ENCODE peak calls at places on chromosomes 12 and 14, in ten cellular contexts. M is CD8-positive, alpha-beta memory T cell; Z is right lobe of liver; F is trophoblast cell; S is K562; N is ovary; C is tibial artery; W is keratinocyte; B is transverse colon; V is heart right ventricle. L is an unnamed sample.
A peak's percentile ranks its signal among the peaks of the same experiment; 100 is the strongest.

GRCh38 chr12:87687362-87687761 is 341.8 kb downstream of the C12orf50 start:
- DNase-seq in M (no peak), Z (peak; percentile 58), F (no peak), S (no peak), N (no peak), C (no peak), W (no peak), B (no peak), V (no peak), L (no peak)

GRCh38 chr14:57999471-57999870 is 133.6 kb upstream of the SLC35F4 start:
- DNase-seq in M (no peak), Z (no peak), F (no peak), S (no peak), N (no peak), C (no peak), W (no peak), B (no peak), V (no peak), L (no peak)

GRCh38 chr12:31117203-31118011 is 43.7 kb downstream of the DDX11 start:
- DNase-seq in M (peak; percentile 40), Z (peak; percentile 61), F (peak; percentile 7), S (peak; percentile 80), N (peak; percentile 41), C (no peak), W (no peak), B (peak; percentile 53), V (no peak), L (no peak)

GRCh38 chr14:22266683-22267082 is 322.3 kb downstream of the DAD1 start:
- DNase-seq in M (no peak), Z (no peak), F (no peak), S (no peak), N (no peak), C (no peak), W (no peak), B (no peak), V (no peak), L (no peak)

GRCh38 chr12:94621662-94622359 is 28.5 kb downstream of the TMCC3 start:
- DNase-seq in M (no peak), Z (no peak), F (no peak), S (no peak), N (no peak), C (no peak), W (no peak), B (peak; percentile 32), V (no peak), L (no peak)

GRCh38 chr12:76180401-76181277 is 96.2 kb upstream of the NAP1L1 start:
- DNase-seq in M (no peak), Z (no peak), F (no peak), S (peak; percentile 70), N (no peak), C (no peak), W (no peak), B (no peak), V (no peak), L (no peak)

GRCh38 chr12:95257541-95257940 is 39.9 kb downstream of the VEZT start:
- DNase-seq in M (no peak), Z (no peak), F (no peak), S (no peak), N (no peak), C (no peak), W (no peak), B (no peak), V (no peak), L (no peak)

GRCh38 chr14:90491868-90492560 is 95.2 kb downstream of the CALM1 start:
- DNase-seq in M (no peak), Z (no peak), F (no peak), S (no peak), N (no peak), C (no peak), W (no peak), B (no peak), V (no peak), L (no peak)

GRCh38 chr12:88185988-88186387 is 43.9 kb downstream of the TMTC3 start:
- DNase-seq in M (no peak), Z (no peak), F (no peak), S (no peak), N (no peak), C (no peak), W (peak; percentile 19), B (no peak), V (no peak), L (no peak)

GRCh38 chr12:126518596-126519200 is 1453.5 kb downstream of the AACS start:
- DNase-seq in M (no peak), Z (no peak), F (no peak), S (no peak), N (no peak), C (no peak), W (no peak), B (no peak), V (no peak), L (no peak)

GRCh38 chr12:49537231-49537708 is 1.6 kb upstream of the KCNH3 start:
- DNase-seq in M (no peak), Z (no peak), F (no peak), S (no peak), N (no peak), C (no peak), W (no peak), B (no peak), V (no peak), L (no peak)

GRCh38 chr12:49540229-49541139 is 1.7 kb downstream of the KCNH3 start:
- DNase-seq in M (no peak), Z (peak; percentile 41), F (no peak), S (no peak), N (no peak), C (no peak), W (peak; percentile 66), B (no peak), V (no peak), L (no peak)

GRCh38 chr12:49537709-49538601 is 875 bp upstream of the KCNH3 start:
- DNase-seq in M (no peak), Z (no peak), F (no peak), S (no peak), N (no peak), C (no peak), W (no peak), B (no peak), V (no peak), L (no peak)

GRCh38 chr12:49539406-49540228 is 787 bp downstream of the KCNH3 start:
- DNase-seq in M (no peak), Z (peak; percentile 53), F (no peak), S (no peak), N (no peak), C (no peak), W (no peak), B (no peak), V (no peak), L (no peak)

DNA sequence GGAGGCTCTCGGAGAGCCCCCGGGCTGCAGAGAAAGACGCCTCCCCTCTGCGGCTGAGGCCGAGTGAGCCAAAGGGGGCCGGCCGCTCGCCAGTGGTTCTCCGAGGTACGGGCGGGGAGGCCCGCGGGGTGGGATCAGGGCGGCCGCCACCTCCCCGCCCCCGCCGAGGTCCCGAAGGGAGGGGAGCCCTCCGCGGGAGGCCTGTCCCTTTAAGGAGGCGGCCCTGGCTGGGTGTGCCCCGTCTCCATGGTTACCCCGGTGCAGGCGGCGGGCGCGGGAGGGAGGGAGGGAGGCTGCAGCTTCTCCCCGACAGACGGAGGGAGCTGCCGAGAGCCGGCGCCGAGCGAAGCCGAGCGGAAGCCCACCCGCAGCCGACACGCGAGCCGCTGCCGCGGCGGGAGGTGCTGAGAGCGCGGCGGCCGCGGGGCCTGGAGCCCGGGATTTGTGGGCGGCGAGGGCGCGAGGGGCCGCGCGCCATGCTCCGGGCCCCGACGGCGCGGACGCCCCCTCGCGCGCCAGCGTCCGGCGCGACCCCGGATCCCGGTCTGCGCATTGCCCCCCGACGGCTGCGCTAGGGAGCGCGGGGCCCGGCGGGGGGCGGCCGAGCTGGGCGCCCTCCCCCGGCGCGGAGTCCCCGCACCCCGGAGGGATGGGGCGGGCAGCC is at the start of gene KCNH3:
- DNase-seq in M (peak; percentile 89), Z (peak; percentile 84), F (no peak), S (peak; percentile 93), N (peak; percentile 70), C (peak; percentile 78), W (no peak), B (peak; percentile 88), V (peak; percentile 84), L (no peak)
- H3K27ac ChIP-seq in M (no peak within 1 kb of the TSS), Z (no peak within 1 kb of the TSS), F (no peak within 1 kb of the TSS), S (no peak within 1 kb of the TSS), N (no peak within 1 kb of the TSS), C (no peak within 1 kb of the TSS), W (no peak within 1 kb of the TSS), B (no peak within 1 kb of the TSS), V (no peak within 1 kb of the TSS), L (no peak within 1 kb of the TSS)

DNA sequence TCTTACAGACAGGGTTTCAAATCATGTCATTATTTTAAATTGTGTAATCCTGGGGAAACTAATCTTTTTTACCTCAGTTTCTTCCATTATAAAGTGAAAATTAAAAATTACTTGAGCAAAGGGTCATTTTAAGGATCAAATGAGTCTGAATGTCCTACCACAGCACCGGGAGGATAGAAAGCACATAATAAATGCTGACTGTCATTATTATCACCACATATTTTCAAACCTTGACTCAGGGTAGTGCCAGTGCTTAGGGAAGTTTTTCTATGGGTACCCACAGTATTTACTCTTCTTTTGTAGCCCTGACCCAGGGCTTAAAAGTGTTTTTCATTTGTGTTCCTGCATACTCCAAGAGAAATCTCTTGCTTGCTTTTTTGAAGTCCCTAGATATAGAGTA is 60.5 kb downstream of the KCNMB4 start:
- DNase-seq in M (no peak), Z (no peak), F (no peak), S (no peak), N (no peak), C (no peak), W (no peak), B (no peak), V (no peak), L (no peak)
- H3K27ac ChIP-seq in M (no peak overlapping the region), Z (no peak overlapping the region), F (no peak overlapping the region), S (no peak overlapping the region), N (no peak overlapping the region), C (no peak overlapping the region), W (no peak overlapping the region), B (no peak overlapping the region), V (no peak overlapping the region), L (no peak overlapping the region)

DNA sequence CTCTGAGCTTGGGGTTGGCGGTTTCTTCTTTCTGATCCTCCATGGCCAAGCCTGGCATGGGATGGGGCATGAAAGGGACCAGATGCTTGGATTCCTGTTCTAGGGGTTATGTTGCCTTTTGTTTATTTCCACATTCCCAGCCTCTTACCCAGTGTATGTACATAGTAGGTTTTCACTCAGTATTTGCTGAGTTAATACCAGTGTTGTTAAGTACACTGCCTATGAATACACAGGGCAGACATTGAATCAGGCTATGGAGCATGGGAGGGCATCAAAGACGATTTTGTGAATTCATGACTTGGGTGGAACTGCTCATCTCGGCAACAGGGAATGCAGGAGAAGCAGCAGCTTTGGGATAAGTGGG is 57.4 kb downstream of the GALNT16 start:
- DNase-seq in M (no peak), Z (no peak), F (no peak), S (no peak), N (no peak), C (no peak), W (no peak), B (no peak), V (no peak), L (no peak)
- H3K27ac ChIP-seq in M (no peak overlapping the region), Z (no peak overlapping the region), F (no peak overlapping the region), S (no peak overlapping the region), N (no peak overlapping the region), C (peak overlapping the region; percentile 71), W (no peak overlapping the region), B (peak overlapping the region; percentile 62), V (peak overlapping the region; percentile 31), L (no peak overlapping the region)

DNA sequence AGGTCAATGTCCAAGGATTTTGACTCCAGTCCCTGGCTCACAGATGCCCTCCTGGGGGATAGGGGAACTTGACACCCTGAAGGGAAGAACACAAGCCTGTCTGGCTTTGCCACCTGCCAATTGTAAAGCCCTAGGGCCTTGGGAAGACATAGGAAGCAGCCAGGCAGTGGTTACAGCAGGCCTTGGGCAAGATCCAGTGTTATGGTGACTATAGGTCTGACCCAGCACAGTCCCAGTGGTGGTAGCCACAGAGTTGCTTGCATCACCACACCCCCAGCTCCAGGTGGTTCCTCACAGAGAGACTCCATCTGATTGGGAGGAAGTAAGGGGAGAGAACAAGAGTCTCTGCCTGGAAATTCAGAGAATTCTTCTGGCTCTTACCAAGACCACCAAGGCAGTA is 24.2 kb downstream of the OR6C68 start:
- DNase-seq in M (no peak), Z (no peak), F (no peak), S (no peak), N (no peak), C (no peak), W (no peak), B (no peak), V (no peak), L (no peak)
- H3K27ac ChIP-seq in M (no peak overlapping the region), Z (no peak overlapping the region), F (no peak overlapping the region), S (no peak overlapping the region), N (no peak overlapping the region), C (no peak overlapping the region), W (no peak overlapping the region), B (no peak overlapping the region), V (no peak overlapping the region), L (no peak overlapping the region)